ENCODE peak calls at places on chromosomes 11 and 22, in eight cellular contexts. N is IMR-90; R is ascending aorta; D is mesendoderm; K is upper lobe of right lung; Q is CD8-positive, alpha-beta memory T cell; O is left ventricle myocardium inferior; J is small intestine. T is an unnamed sample. For H3K27me3, the result is how much of the 10 kb centered on the place peaks cover.

GRCh38 chr11:92083123-92083522 is 141.5 kb upstream of the FAT3 start:
- DNase-seq in R (no peak), N (no peak), J (no peak), Q (no peak), O (no peak), D (no peak), K (no peak), T (no peak)

GRCh38 chr11:63937713-63938480 is 905 bp upstream of the NAA40 start:
- DNase-seq in R (no peak), J (no peak), N (no peak), O (no peak), Q (no peak), K (no peak), D (peak), T (peak)

GRCh38 chr11:19886498-19886897 is 173.9 kb downstream of the NAV2 start:
- DNase-seq in O (no peak), J (no peak), K (no peak), D (no peak), Q (no peak), N (no peak), R (no peak), T (no peak)

GRCh38 chr11:8649361-8649760 is 33.1 kb downstream of the TRIM66 start:
- DNase-seq in O (no peak), J (no peak), R (no peak), Q (no peak), K (no peak), D (peak), N (peak), T (no peak)

GRCh38 chr22:42313804-42314581 is 43.5 kb upstream of the TCF20 start:
- DNase-seq in O (peak), R (no peak), D (peak), K (no peak), J (peak), Q (no peak), N (peak), T (no peak)

GRCh38 chr22:49968831-49969661 is 8.5 kb downstream of the PIM3 start:
- DNase-seq in R (peak), Q (peak), O (peak), J (no peak), N (no peak), D (no peak), K (peak), T (peak)

GRCh38 chr11:101797335-101797734 is 117.5 kb upstream of the CEP126 start:
- DNase-seq in K (no peak), Q (no peak), D (no peak), R (no peak), J (no peak), N (peak), O (no peak), T (no peak)

GRCh38 chr11:117833401-117833891 is 8.9 kb upstream of the FXYD2 start:
- DNase-seq in Q (peak), O (no peak), N (no peak), J (peak), D (no peak), R (no peak), K (peak), T (no peak)

GRCh38 chr11:76628408-76628947 is 42.1 kb downstream of the LRRC32 start:
- DNase-seq in D (no peak), N (no peak), Q (no peak), R (peak), K (no peak), J (no peak), O (no peak), T (no peak)

GRCh38 chr22:20171288-20172037 is 20.6 kb upstream of the CCDC188 start:
- DNase-seq in O (no peak), Q (no peak), J (no peak), K (no peak), R (no peak), N (no peak), D (no peak), T (no peak)

GRCh38 chr22:38925571-38926041 is 31.8 kb upstream of the APOBEC3A start:
- DNase-seq in K (no peak), J (no peak), Q (no peak), R (no peak), O (no peak), N (peak), D (no peak), T (no peak)

GRCh38 chr11:122202161-122202950 is 86.3 kb upstream of the BLID start:
- DNase-seq in Q (no peak), J (peak), N (peak), K (no peak), R (no peak), D (no peak), O (no peak), T (no peak)

GRCh38 chr11:2860636-2861035 is 24.9 kb downstream of the CDKN1C start:
- DNase-seq in J (peak), K (no peak), R (no peak), N (peak), D (no peak), O (no peak), Q (no peak), T (no peak)

GRCh38 chr22:29044657-29045176 is 16.9 kb downstream of the C22orf31 start:
- DNase-seq in K (no peak), J (no peak), D (no peak), Q (no peak), R (no peak), N (peak), O (no peak), T (peak)

GRCh38 chr22:30627480-30627879 is 8.1 kb upstream of the SLC35E4 start:
- DNase-seq in N (no peak), K (no peak), O (no peak), R (no peak), J (no peak), D (no peak), Q (no peak), T (no peak)

DNA sequence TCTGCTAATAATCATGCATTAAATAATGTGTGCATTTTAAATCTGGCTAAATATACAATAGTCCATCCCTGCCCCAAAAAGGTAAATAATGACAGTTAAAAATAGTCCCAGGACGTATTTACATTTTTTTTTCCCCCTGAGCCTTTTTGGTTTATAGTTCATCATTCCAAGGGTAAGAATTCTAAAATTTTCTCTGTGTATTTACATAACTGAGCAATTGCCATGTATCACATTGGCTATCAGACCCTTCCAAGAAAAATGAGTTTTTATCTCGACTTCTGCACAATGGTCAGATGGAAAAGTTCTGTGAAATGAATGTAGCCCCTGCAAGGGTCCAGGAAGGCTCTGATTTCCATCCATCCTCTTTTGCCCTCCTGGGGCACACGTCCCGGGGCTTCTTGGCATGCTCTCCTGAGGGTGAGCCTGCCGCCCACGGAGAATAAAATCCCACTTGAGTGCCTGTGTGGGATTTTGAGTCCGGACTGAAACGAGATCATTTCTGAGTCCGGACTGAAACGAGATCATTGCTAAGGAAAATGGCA is 94.1 kb upstream of the ANO1 start:
- DNase-seq in D (no peak), Q (no peak), N (peak), J (no peak), R (no peak), O (no peak), K (no peak), T (no peak)
- H3K27me3 ChIP-seq in D (under half), Q (under half), N (under half), J (under half), R (under half), O (half or more), K (under half), T (under half)

GRCh38 chr11:126060651-126061220 is 1.9 kb downstream of the CDON start:
- DNase-seq in R (no peak), N (no peak), Q (no peak), D (no peak), J (no peak), K (no peak), O (no peak), T (no peak)
- H3K27me3 ChIP-seq in R (under half), N (under half), Q (under half), D (under half), J (under half), K (under half), O (under half), T (under half)

GRCh38 chr11:43558056-43558455 is 122.5 kb upstream of the HSD17B12 start:
- DNase-seq in Q (no peak), R (no peak), D (no peak), J (no peak), N (no peak), O (no peak), K (no peak), T (no peak)

GRCh38 chr11:43556892-43557291 is 123.6 kb upstream of the HSD17B12 start:
- DNase-seq in K (no peak), R (no peak), O (no peak), N (no peak), Q (no peak), D (no peak), J (no peak), T (no peak)

GRCh38 chr11:43557553-43558031 is 122.9 kb upstream of the HSD17B12 start:
- DNase-seq in J (no peak), N (no peak), R (no peak), Q (no peak), K (no peak), D (peak), O (no peak), T (no peak)

GRCh38 chr11:43555811-43556210 is 124.7 kb upstream of the HSD17B12 start:
- DNase-seq in Q (no peak), K (no peak), D (no peak), N (peak), J (peak), R (no peak), O (no peak), T (no peak)

DNA sequence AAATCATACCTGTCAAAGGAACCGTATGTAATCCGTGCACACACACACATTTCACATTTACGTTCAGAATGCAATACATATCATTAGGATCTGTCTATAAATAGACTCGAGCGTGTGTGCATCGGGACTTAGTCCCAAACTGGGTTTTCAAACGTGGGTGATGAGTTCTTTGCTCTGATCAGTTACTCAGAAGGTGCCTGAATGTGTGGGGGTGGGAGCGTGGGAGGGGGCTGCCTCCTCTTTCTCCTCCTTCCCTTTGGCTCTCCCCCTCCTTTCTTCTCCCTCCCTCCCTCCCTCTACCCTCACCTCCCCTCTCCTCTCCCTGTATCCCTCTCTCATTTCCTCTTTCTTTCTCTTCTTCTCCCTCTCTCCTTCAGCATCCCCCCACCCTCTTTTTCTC is 124.3 kb upstream of the HSD17B12 start:
- DNase-seq in N (no peak), D (no peak), Q (no peak), R (no peak), O (no peak), J (no peak), K (no peak), T (no peak)
- H3K27me3 ChIP-seq in N (half or more), D (under half), Q (under half), R (under half), O (half or more), J (under half), K (under half), T (under half)

DNA sequence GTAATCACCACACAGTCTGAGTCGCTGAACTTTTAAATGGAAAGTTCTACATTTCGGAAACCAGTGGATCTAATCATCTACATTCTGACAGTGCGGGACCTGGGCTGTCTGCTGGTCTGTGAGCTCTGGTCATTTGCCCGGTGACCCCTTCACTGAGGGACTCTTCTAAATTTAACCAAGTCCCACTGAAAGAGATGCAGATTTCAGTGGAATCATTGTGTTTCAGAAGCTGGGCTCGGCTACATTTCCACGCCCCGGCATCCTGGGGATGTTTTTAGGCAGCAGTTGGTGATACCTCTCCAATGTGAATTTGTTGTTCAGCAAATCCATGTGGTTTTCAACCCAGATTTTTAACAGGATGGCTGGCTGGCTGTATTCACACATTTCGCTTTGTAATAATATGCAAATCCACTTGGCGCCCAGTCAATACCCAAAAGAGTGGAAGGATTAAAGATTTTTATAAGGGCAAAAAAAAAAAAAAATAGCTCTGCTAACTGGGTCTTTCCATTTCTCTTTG is 145.5 kb upstream of the RASSF10 start:
- DNase-seq in O (no peak), N (no peak), K (no peak), R (no peak), D (peak), Q (no peak), J (no peak), T (no peak)
- H3K27me3 ChIP-seq in O (under half), N (under half), K (under half), R (under half), D (under half), Q (under half), J (under half), T (under half)

GRCh38 chr22:22074634-22075381 is 92.2 kb upstream of the TOP3B start:
- DNase-seq in Q (no peak), D (no peak), J (peak), N (no peak), K (no peak), O (no peak), R (peak), T (no peak)

GRCh38 chr22:22073769-22074561 is 91.4 kb upstream of the TOP3B start:
- DNase-seq in D (peak), J (no peak), K (no peak), R (peak), N (no peak), O (no peak), Q (no peak), T (no peak)

GRCh38 chr22:22076937-22077703 is 94.5 kb upstream of the TOP3B start:
- DNase-seq in J (no peak), R (no peak), K (no peak), O (no peak), D (no peak), Q (no peak), N (peak), T (no peak)

GRCh38 chr22:22076361-22076760 is 93.8 kb upstream of the TOP3B start:
- DNase-seq in N (no peak), D (no peak), K (no peak), Q (no peak), O (no peak), R (no peak), J (no peak), T (no peak)

GRCh38 chr22:22075382-22076163 is 93.0 kb upstream of the TOP3B start:
- DNase-seq in D (no peak), Q (no peak), K (no peak), R (no peak), O (no peak), J (no peak), N (no peak), T (no peak)
- H3K27me3 ChIP-seq in D (under half), Q (under half), K (under half), R (under half), O (half or more), J (under half), N (under half), T (under half)